ENCODE peak calls at places on chromosomes 5 and 9, in nine cellular contexts. G is HCT116, Q is adrenal gland, Y is lower leg skin, S is tibial nerve, N is heart left ventricle, P is NB4, C is testis, L is GM12891. F is an unnamed sample.
A peak's percentile ranks its signal among the peaks of the same experiment; 100 is the strongest.

GRCh38 chr9:109171926-109172325 is 4.9 kb upstream of the FRRS1L start:
- DNase-seq in P (no peak), C (no peak), Y (no peak), L (no peak), S (no peak), Q (no peak), G (no peak), N (no peak), F (no peak)

GRCh38 chr9:87492642-87493041 is 5.0 kb upstream of the DAPK1 start:
- DNase-seq in N (no peak), G (no peak), L (no peak), S (no peak), Y (no peak), C (no peak), P (no peak), Q (no peak), F (no peak)

GRCh38 chr5:34497031-34497808 is 158.9 kb upstream of the RAI14 start:
- DNase-seq in Y (peak; percentile 91), C (peak; percentile 82), Q (peak; percentile 64), G (no peak), P (no peak), N (peak; percentile 86), S (peak; percentile 67), L (no peak), F (no peak)

GRCh38 chr9:91515074-91515687 is 91.5 kb upstream of the NFIL3 start:
- DNase-seq in Y (no peak), N (no peak), S (no peak), P (peak; percentile 87), C (peak; percentile 87), L (no peak), G (no peak), Q (peak; percentile 36), F (peak; percentile 3)

GRCh38 chr5:173969167-173970049 is 19.6 kb upstream of the C5orf47 start:
- DNase-seq in G (no peak), S (no peak), Q (no peak), C (no peak), P (no peak), Y (no peak), N (no peak), L (no peak), F (no peak)

GRCh38 chr9:16236326-16236725 is 634.1 kb downstream of the BNC2 start:
- DNase-seq in P (no peak), S (no peak), N (no peak), Q (no peak), Y (no peak), C (no peak), L (no peak), G (no peak), F (no peak)

GRCh38 chr9:87343816-87344438 is 153.7 kb upstream of the DAPK1 start:
- DNase-seq in Q (no peak), P (no peak), G (no peak), C (no peak), L (no peak), N (no peak), Y (no peak), S (no peak), F (no peak)

GRCh38 chr9:95349109-95350038 is 31.9 kb upstream of the FANCC start:
- DNase-seq in P (no peak), Q (no peak), C (no peak), S (no peak), N (no peak), G (no peak), L (peak; percentile 22), Y (no peak), F (no peak)

GRCh38 chr5:63245271-63245670 is 666.7 kb downstream of the LRRC70 start:
- DNase-seq in S (no peak), Y (no peak), L (no peak), G (no peak), C (no peak), Q (no peak), N (no peak), P (no peak), F (no peak)

GRCh38 chr9:110446171-110446570 is 108.5 kb upstream of the TXNDC8 start:
- DNase-seq in C (no peak), N (no peak), Y (no peak), P (peak; percentile 16), G (no peak), L (no peak), Q (no peak), S (no peak), F (no peak)

GRCh38 chr5:16726538-16726946 is 109.7 kb upstream of the RETREG1 start:
- DNase-seq in Q (no peak), P (peak; percentile 41), S (no peak), L (no peak), G (no peak), Y (peak; percentile 52), N (no peak), C (no peak), F (peak; percentile 93)

GRCh38 chr5:54638090-54638489 is 120.5 kb downstream of the SNX18 start:
- DNase-seq in P (no peak), Y (no peak), Q (no peak), G (no peak), N (no peak), S (no peak), L (no peak), C (no peak), F (no peak)

GRCh38 chr5:90641528-90641927 is 82.9 kb downstream of the ADGRV1 start:
- DNase-seq in C (no peak), Y (no peak), L (no peak), P (no peak), Q (no peak), G (no peak), S (no peak), N (no peak), F (no peak)

GRCh38 chr5:6370580-6370979 is 7.8 kb downstream of the MED10 start:
- DNase-seq in P (no peak), Y (peak; percentile 54), C (peak; percentile 9), S (no peak), N (no peak), G (no peak), Q (no peak), L (no peak), F (no peak)

GRCh38 chr5:144421411-144421810 is 250.7 kb downstream of the KCTD16 start:
- DNase-seq in L (no peak), S (no peak), C (no peak), P (no peak), Q (no peak), Y (no peak), N (no peak), G (no peak), F (no peak)

GRCh38 chr9:93294011-93294410 is 110.1 kb downstream of the WNK2 start:
- DNase-seq in P (no peak), N (no peak), Y (no peak), C (no peak), G (no peak), S (no peak), Q (no peak), L (peak; percentile 9), F (no peak)

GRCh38 chr5:107671742-107672211 is 1.0 kb upstream of the EFNA5 start:
- DNase-seq in L (peak; percentile 19), Y (no peak), P (peak; percentile 4), Q (no peak), N (no peak), G (peak; percentile 47), S (no peak), C (no peak), F (peak; percentile 74)

GRCh38 chr9:121269888-121270254 is 1.9 kb downstream of the GSN start:
- DNase-seq in G (no peak), S (no peak), P (no peak), L (no peak), N (no peak), Y (no peak), C (no peak), Q (no peak), F (no peak)

GRCh38 chr5:179870403-179870903 is 11.8 kb upstream of the MRNIP start:
- DNase-seq in P (no peak), G (no peak), S (no peak), C (peak; percentile 87), L (no peak), N (no peak), Y (no peak), Q (peak; percentile 78), F (peak; percentile 54)
- TF ChIP-seq POLR2A in P (no peak), G (no peak), S (no peak), C (no peak), L (no peak), N (no peak), Y (no peak), Q (no peak), F (no peak)

GRCh38 chr9:127715443-127716337 is at the start of the genes PTRH1 and TTC16:
- DNase-seq in L (peak; percentile 100), N (peak; percentile 98), G (peak; percentile 93), Y (peak; percentile 100), P (peak; percentile 96), Q (peak; percentile 98), C (peak; percentile 98), S (peak; percentile 96), F (peak; percentile 95)
- TF ChIP-seq POLR2A in L (no peak), N (peak; percentile 65), G (peak; percentile 42), Y (no peak), P (no peak), Q (no peak), C (no peak), S (peak; percentile 58), F (no peak)

GRCh38 chr5:140040358-140040757 is 2.7 kb downstream of the NRG2 start:
- DNase-seq in L (no peak), P (no peak), Y (no peak), C (no peak), N (no peak), Q (no peak), G (no peak), S (no peak), F (no peak)

GRCh38 chr5:140038373-140038957 is 4.6 kb downstream of the NRG2 start:
- DNase-seq in G (no peak), C (no peak), N (no peak), Q (no peak), L (no peak), P (no peak), Y (no peak), S (no peak), F (peak; percentile 48)

GRCh38 chr5:140041492-140042421 is 1.3 kb downstream of the NRG2 start:
- DNase-seq in Q (peak; percentile 93), C (peak; percentile 79), Y (peak; percentile 87), N (peak; percentile 79), G (no peak), L (no peak), P (no peak), S (peak; percentile 22), F (peak; percentile 82)

GRCh38 chr5:140041099-140041491 is 2.0 kb downstream of the NRG2 start:
- DNase-seq in C (no peak), P (no peak), S (no peak), G (no peak), L (no peak), Q (no peak), N (no peak), Y (no peak), F (no peak)

GRCh38 chr5:140039561-140039960 is 3.5 kb downstream of the NRG2 start:
- DNase-seq in C (no peak), P (peak; percentile 14), G (no peak), N (no peak), L (no peak), S (no peak), Y (no peak), Q (peak; percentile 66), F (no peak)
- TF ChIP-seq POLR2A in C (no peak), P (no peak), G (no peak), N (no peak), L (peak; percentile 49), S (no peak), Y (no peak), Q (no peak), F (no peak)

GRCh38 chr9:133915534-133916158 is 76.5 kb downstream of the VAV2 start:
- DNase-seq in L (no peak), Q (no peak), C (no peak), Y (no peak), S (no peak), N (no peak), G (no peak), P (no peak), F (no peak)
- TF ChIP-seq POLR2A in L (no peak), Q (no peak), C (no peak), Y (no peak), S (no peak), N (no peak), G (no peak), P (no peak), F (no peak)